ENCODE peak calls at places on chromosomes 13 and 19, in five cellular contexts. N, J, E, C and Y are unnamed samples.

GRCh38 chr13:112767506-112768471 is 78.0 kb downstream of the ATP11A start:
- DNase-seq in N (no peak), E (peak), J (no peak), C (no peak), Y (no peak)

GRCh38 chr19:58559275-58560006 is 1.0 kb upstream of the UBE2M start:
- DNase-seq in J (peak), E (peak), N (peak), C (peak), Y (peak)

GRCh38 chr13:111663505-111663904 is 343.1 kb downstream of the TEX29 start:
- DNase-seq in C (no peak), J (no peak), N (no peak), E (no peak), Y (no peak)

GRCh38 chr19:40217921-40218890 is at the start of gene TTC9B:
- DNase-seq in N (peak), E (no peak), J (peak), C (no peak), Y (peak)

GRCh38 chr19:30061557-30062330 is 119.7 kb downstream of the URI1 start:
- DNase-seq in C (no peak), E (no peak), N (no peak), J (no peak), Y (no peak)

GRCh38 chr13:48158290-48158689 is 63.4 kb upstream of the MED4 start:
- DNase-seq in N (no peak), J (no peak), C (no peak), E (peak), Y (no peak)

GRCh38 chr19:34677386-34678084 is at the start of gene ZNF302:
- DNase-seq in N (peak), C (no peak), J (peak), E (peak), Y (peak)

GRCh38 chr13:44904982-44905381 is 84.3 kb downstream of the NUFIP1 start:
- DNase-seq in J (no peak), E (no peak), C (no peak), N (peak), Y (no peak)

GRCh38 chr13:50001287-50001686 is 4.4 kb downstream of the TRIM13 start:
- DNase-seq in N (no peak), J (no peak), E (no peak), C (no peak), Y (no peak)

GRCh38 chr13:49302222-49302621 is 54.5 kb downstream of the CDADC1 start:
- DNase-seq in J (no peak), E (no peak), C (no peak), N (no peak), Y (no peak)

GRCh38 chr19:10602330-10603083 is 15.4 kb upstream of the AP1M2 start:
- DNase-seq in J (peak), N (peak), C (peak), E (no peak), Y (peak)

GRCh38 chr19:36032251-36033104 is at the start of gene CLIP3:
- DNase-seq in J (peak), C (no peak), N (no peak), E (no peak), Y (peak)

GRCh38 chr19:1364070-1364719 is 19.5 kb upstream of the NDUFS7 start:
- DNase-seq in C (no peak), E (no peak), J (no peak), N (no peak), Y (no peak)

GRCh38 chr19:18167011-18167410 is 6.6 kb upstream of the IFI30 start:
- DNase-seq in J (no peak), N (no peak), C (no peak), E (no peak), Y (no peak)

GRCh38 chr19:632228-633067 is 889 bp downstream of the POLRMT start:
- DNase-seq in J (peak), N (peak), C (peak), E (no peak), Y (peak)

GRCh38 chr19:8487137-8487851 is 15.1 kb downstream of the PRAM1 start:
- DNase-seq in J (no peak), N (no peak), E (no peak), C (no peak), Y (no peak)

GRCh38 chr19:52923782-52924593 is 760 bp upstream of the ZNF888 start:
- DNase-seq in J (peak), N (no peak), C (peak), E (no peak), Y (peak)

GRCh38 chr13:24627090-24627714 is 53.0 kb upstream of the ATP12A start:
- DNase-seq in N (peak), C (peak), E (no peak), J (peak), Y (peak)

GRCh38 chr19:48480476-48481190 is 11.5 kb downstream of the CYTH2 start:
- DNase-seq in N (no peak), C (no peak), J (peak), E (no peak), Y (no peak)

GRCh38 chr13:51618626-51619025 is 34.4 kb downstream of the WDFY2 start:
- DNase-seq in C (no peak), N (no peak), E (no peak), J (no peak), Y (no peak)

GRCh38 chr19:53132231-53132991 is at the start of gene ZNF415:
- DNase-seq in C (no peak), E (no peak), J (peak), N (no peak), Y (no peak)

GRCh38 chr13:86563308-86563707 is 764.1 kb upstream of the SLITRK6 start:
- DNase-seq in N (no peak), E (no peak), J (no peak), C (no peak), Y (no peak)

GRCh38 chr13:33349996-33350826 is 64.7 kb upstream of the STARD13 start:
- DNase-seq in C (no peak), N (no peak), E (no peak), J (peak), Y (no peak)

GRCh38 chr13:78372581-78372980 is 230.8 kb downstream of the POU4F1 start:
- DNase-seq in C (no peak), N (no peak), E (no peak), J (no peak), Y (no peak)

GRCh38 chr13:49407936-49408335 is 35.9 kb downstream of the CAB39L start:
- DNase-seq in C (no peak), N (no peak), E (no peak), J (no peak), Y (no peak)

GRCh38 chr19:54439174-54439851 is 9.7 kb upstream of the LENG8 start:
- DNase-seq in J (peak), E (no peak), N (peak), C (peak), Y (no peak)

GRCh38 chr13:52141299-52141698 is 12.4 kb upstream of the NEK5 start:
- DNase-seq in E (no peak), N (no peak), C (no peak), J (no peak), Y (no peak)

GRCh38 chr13:96068729-96069128 is 15.5 kb upstream of the UGGT2 start:
- DNase-seq in N (no peak), E (no peak), J (no peak), C (no peak), Y (no peak)

GRCh38 chr19:2813235-2814160 is 6.2 kb upstream of the ZNF554 start:
- DNase-seq in J (no peak), C (no peak), E (no peak), N (no peak), Y (no peak)

GRCh38 chr19:17479325-17479791 is 9.0 kb downstream of the SLC27A1 start:
- DNase-seq in C (no peak), N (no peak), J (no peak), E (no peak), Y (no peak)

GRCh38 chr13:35512271-35512920 is 35.9 kb upstream of the MAB21L1 start:
- DNase-seq in N (no peak), J (no peak), C (no peak), E (no peak), Y (no peak)

GRCh38 chr19:23983406-23983805 is 68.7 kb downstream of the ZNF726 start:
- DNase-seq in J (no peak), N (no peak), E (no peak), C (no peak), Y (no peak)

GRCh38 chr19:18718015-18718526 is 34.6 kb downstream of the CRTC1 start:
- DNase-seq in E (no peak), C (no peak), N (no peak), J (no peak), Y (no peak)

GRCh38 chr19:46392252-46392801 is 21.0 kb downstream of the CCDC8 start:
- DNase-seq in C (no peak), N (no peak), J (no peak), E (no peak), Y (no peak)

DNA sequence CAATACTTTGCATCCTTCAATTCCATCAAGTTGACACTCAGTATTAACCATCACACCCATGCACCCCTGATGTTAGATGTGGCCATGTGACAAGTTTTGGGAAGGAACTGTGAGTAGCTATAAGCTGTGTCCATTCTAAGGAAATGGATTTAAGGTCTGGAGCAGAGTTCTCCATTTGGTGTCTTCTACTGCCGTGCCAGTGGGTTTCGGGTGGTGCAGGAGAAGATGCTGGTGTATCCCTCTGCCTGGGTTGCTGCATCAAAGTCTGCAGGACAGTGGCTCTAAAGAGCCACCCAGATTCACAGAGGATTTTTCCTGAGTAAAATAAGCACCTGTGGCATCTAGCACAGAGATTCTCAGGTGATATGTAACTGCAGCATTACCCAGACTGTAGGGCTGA is 105.7 kb upstream of the IRS2 start:
- DNase-seq in N (no peak), E (no peak), C (no peak), J (no peak), Y (no peak)
- TF ChIP-seq ESRRA in N (no peak), E (no peak), C (no peak), J (no peak), Y (no peak)

GRCh38 chr19:49690073-49690655 is 752 bp upstream of the CPT1C start:
- DNase-seq in J (no peak), E (no peak), C (no peak), N (no peak), Y (no peak)

GRCh38 chr19:49692102-49692599 is 1.2 kb downstream of the CPT1C start:
- DNase-seq in J (no peak), E (no peak), C (no peak), N (no peak), Y (no peak)

GRCh38 chr19:49689133-49690072 is at the start of gene ADM5:
- DNase-seq in J (peak), C (no peak), E (no peak), N (no peak), Y (no peak)

GRCh38 chr19:49690656-49691242 is at the start of gene CPT1C:
- DNase-seq in C (no peak), N (no peak), E (no peak), J (peak), Y (no peak)

GRCh38 chr19:49691243-49692101 is 556 bp downstream of the CPT1C start:
- DNase-seq in J (peak), C (no peak), N (no peak), E (no peak), Y (no peak)
- TF ChIP-seq ESRRA in J (no peak), C (no peak), N (no peak), E (no peak), Y (no peak)

GRCh38 chr13:98937911-98938381 is 39.9 kb downstream of the DOCK9 start:
- DNase-seq in N (no peak), J (peak), C (no peak), E (no peak), Y (no peak)
- TF ChIP-seq ESRRA in N (no peak), J (no peak), C (no peak), E (no peak), Y (no peak)

DNA sequence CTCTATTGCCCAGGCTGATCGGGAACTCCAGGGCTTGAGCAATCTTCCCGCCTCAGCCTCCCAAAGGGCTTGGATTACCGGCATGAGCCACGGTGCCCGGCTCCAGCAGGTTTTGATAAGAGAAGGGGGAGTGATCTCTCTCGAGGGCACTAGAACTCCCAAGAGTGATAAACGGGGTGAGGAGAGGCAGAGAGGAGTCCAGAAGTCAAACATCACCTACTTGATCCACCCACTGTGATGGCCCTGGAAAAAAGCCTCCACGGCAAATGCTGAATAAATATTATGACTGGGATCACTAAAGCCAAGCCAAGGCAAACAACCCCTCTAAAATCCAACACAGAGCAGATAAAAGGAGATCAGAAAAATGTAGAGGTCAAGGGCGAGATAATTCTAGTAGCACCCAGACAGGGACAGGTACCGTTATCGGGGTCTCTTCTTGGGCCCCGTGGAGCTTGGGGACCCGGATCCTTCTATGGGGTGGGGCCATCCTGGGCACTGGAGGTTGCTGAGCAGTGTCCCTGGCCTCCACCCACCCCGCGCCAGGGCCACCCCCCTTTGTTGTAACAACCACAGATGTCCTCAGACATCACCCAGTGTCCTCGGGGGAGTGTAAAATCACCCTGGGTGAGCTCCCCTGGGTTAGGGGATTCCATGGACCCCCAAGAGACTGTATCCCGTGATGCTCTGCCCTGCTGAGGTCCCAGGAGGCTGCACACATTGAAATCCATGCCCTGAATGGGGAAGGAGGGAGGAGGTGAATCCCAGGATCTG is 3.7 kb upstream of the CREB3L3 start:
- DNase-seq in E (no peak), C (peak), J (no peak), N (peak), Y (no peak)
- TF ChIP-seq ESRRA in E (no peak), C (no peak), J (no peak), N (no peak), Y (no peak)

GRCh38 chr13:94620286-94620896 is 18.7 kb downstream of the GPR180 start:
- DNase-seq in N (peak), E (no peak), J (peak), C (peak), Y (peak)

GRCh38 chr13:94612050-94612449 is 10.4 kb downstream of the GPR180 start:
- DNase-seq in E (no peak), C (no peak), N (no peak), J (no peak), Y (no peak)

GRCh38 chr13:94613051-94613450 is 11.4 kb downstream of the GPR180 start:
- DNase-seq in J (no peak), E (no peak), C (no peak), N (no peak), Y (no peak)

GRCh38 chr13:94617389-94618000 is 15.8 kb downstream of the GPR180 start:
- DNase-seq in J (no peak), E (no peak), C (peak), N (no peak), Y (peak)
- TF ChIP-seq ESRRA in J (no peak), E (no peak), C (no peak), N (no peak), Y (no peak)

GRCh38 chr19:12293771-12294307 is 844 bp downstream of the ZNF44 start:
- DNase-seq in N (peak), J (peak), C (peak), E (peak), Y (peak)
- TF ChIP-seq ESRRA in N (no peak), J (no peak), C (no peak), E (no peak), Y (no peak)

GRCh38 chr13:28716511-28716910 is 2.3 kb downstream of the SLC46A3 start:
- DNase-seq in C (no peak), N (peak), J (no peak), E (no peak), Y (peak)
- TF ChIP-seq ESRRA in C (no peak), N (no peak), J (no peak), E (no peak), Y (no peak)